ENCODE peak calls at places on chromosomes 1 and 21, in eight cellular contexts. O is posterior cingulate gyrus; I is activated CD4-positive, CD25-positive, alpha-beta regulatory T cell treated with anti-CD3 and anti-CD28 coated beads, Interleukin-2, amount 50 U/mL, for 72 hours; H is HT1080; E is BE2C; Y is colonic mucosa; R is NCI-H2081; W is pancreas. A is an unnamed sample.

GRCh38 chr1:151534662-151535278 is 5.3 kb upstream of the TUFT1 start:
- DNase-seq in O (peak), I (peak), H (peak), E (peak), Y (peak), R (peak), W (peak), A (peak)

GRCh38 chr1:147598631-147599361 is 57.5 kb downstream of the BCL9 start:
- DNase-seq in O (peak), I (peak), H (peak), E (peak), Y (no peak), R (no peak), W (no peak), A (peak)

GRCh38 chr1:111789077-111789476 is 33.4 kb downstream of the DDX20 start:
- DNase-seq in O (no peak), I (no peak), H (no peak), E (no peak), Y (no peak), R (no peak), W (no peak), A (peak)

GRCh38 chr1:101238041-101238515 is 1.3 kb downstream of the S1PR1 start:
- DNase-seq in O (no peak), I (peak), H (no peak), E (no peak), Y (no peak), R (no peak), W (no peak), A (peak)

GRCh38 chr1:43952731-43953350 is 6.1 kb downstream of the IPO13 start:
- DNase-seq in O (peak), I (no peak), H (no peak), E (no peak), Y (no peak), R (peak), W (no peak), A (peak)

GRCh38 chr1:77031101-77031662 is 163.9 kb downstream of the ST6GALNAC5 start:
- DNase-seq in O (no peak), I (no peak), H (peak), E (no peak), Y (no peak), R (peak), W (no peak), A (no peak)

GRCh38 chr1:151898519-151898991 is 10.8 kb downstream of the THEM4 start:
- DNase-seq in O (no peak), I (peak), H (no peak), E (peak), Y (peak), R (no peak), W (no peak), A (no peak)

GRCh38 chr1:59123081-59123675 is 173.7 kb upstream of the FGGY start:
- DNase-seq in O (no peak), I (no peak), H (peak), E (no peak), Y (no peak), R (no peak), W (no peak), A (no peak)

GRCh38 chr21:37815893-37816292 is 100.4 kb downstream of the KCNJ6 start:
- DNase-seq in O (no peak), I (no peak), H (no peak), E (no peak), Y (no peak), R (no peak), W (no peak), A (no peak)

GRCh38 chr1:26161408-26162219 is 2.7 kb downstream of the FAM110D start:
- DNase-seq in O (peak), I (peak), H (no peak), E (peak), Y (peak), R (no peak), W (peak), A (no peak)

A was measured in D341Med.